ENCODE peak calls at places on chromosomes 6 and 20, in nine cellular contexts. I is A673; W is iris pigment epithelial cell; Q is activated gamma-delta T cell treated with anti-CD3 and anti-CD28 coated beads, Interleukin-2, amount 50 U/mL, for 16 hours; N is NCI-H524; X is stimulated activated CD4-positive, alpha-beta T cell treated with anti-CD3 and anti-CD28 coated beads, Interleukin-15, amount 100 ng/mL, for 24 hours; Z is head of caudate nucleus; L is foreskin melanocyte; G is fibroblast of mammary gland. H is an unnamed sample.

GRCh38 chr6:33075568-33076405 is at the start of gene HLA-DPB1:
- DNase-seq in Z (peak; percentile 10), X (no peak), Q (no peak), W (peak; percentile 74), N (no peak), G (peak; percentile 68), L (peak; percentile 67), I (peak; percentile 50), H (peak; percentile 50)

GRCh38 chr6:5663739-5664138 is 343.0 kb downstream of the NRN1 start:
- DNase-seq in W (no peak), X (no peak), G (no peak), I (no peak), Q (no peak), Z (no peak), L (no peak), N (no peak), H (no peak)

GRCh38 chr6:20137837-20138236 is 74.4 kb downstream of the MBOAT1 start:
- DNase-seq in G (no peak), L (no peak), Q (no peak), I (no peak), N (no peak), Z (no peak), W (no peak), X (no peak), H (no peak)

GRCh38 chr6:168515376-168515775 is 74.4 kb downstream of the SMOC2 start:
- DNase-seq in N (no peak), L (no peak), I (no peak), G (no peak), X (no peak), W (no peak), Q (no peak), Z (no peak), H (no peak)

GRCh38 chr6:74720923-74721322 is 484.9 kb downstream of the COL12A1 start:
- DNase-seq in W (peak; percentile 57), Q (no peak), Z (no peak), G (no peak), N (no peak), L (peak; percentile 11), I (peak; percentile 48), X (no peak), H (no peak)

GRCh38 chr6:162778603-162779002 is 50.8 kb downstream of the PACRG start:
- DNase-seq in Z (no peak), N (no peak), Q (no peak), G (no peak), I (no peak), W (no peak), X (no peak), L (no peak), H (no peak)

GRCh38 chr6:160005861-160006540 is 37.1 kb downstream of the IGF2R start:
- DNase-seq in N (no peak), W (peak; percentile 69), L (no peak), Z (no peak), I (peak; percentile 55), X (no peak), G (peak; percentile 58), Q (no peak), H (no peak)

GRCh38 chr6:1409774-1410465 is 20.5 kb downstream of the FOXF2 start:
- DNase-seq in I (no peak), L (no peak), W (no peak), N (no peak), Q (no peak), X (no peak), Z (no peak), G (no peak), H (no peak)

GRCh38 chr6:43178951-43179830 is 2.8 kb upstream of the CUL9 start:
- DNase-seq in G (no peak), Q (no peak), Z (no peak), I (no peak), X (no peak), W (no peak), N (no peak), L (no peak), H (no peak)

GRCh38 chr6:21808045-21808470 is 214.5 kb downstream of the SOX4 start:
- DNase-seq in X (no peak), W (peak; percentile 64), L (peak; percentile 6), N (no peak), G (peak; percentile 86), I (no peak), Q (no peak), Z (no peak), H (no peak)

GRCh38 chr20:57283867-57284266 is 17.4 kb upstream of the BMP7 start:
- DNase-seq in Q (no peak), W (no peak), X (no peak), L (no peak), G (no peak), Z (no peak), N (no peak), I (no peak), H (no peak)

GRCh38 chr6:116572162-116572561 is 858 bp downstream of the RWDD1 start:
- DNase-seq in I (no peak), X (peak; percentile 30), W (peak; percentile 67), Q (no peak), L (peak; percentile 24), Z (no peak), N (peak; percentile 11), G (peak; percentile 53), H (peak; percentile 13)

GRCh38 chr6:28953039-28953872 is 29.5 kb upstream of the TRIM27 start:
- DNase-seq in Z (peak; percentile 19), I (peak; percentile 87), W (peak; percentile 69), Q (peak; percentile 22), X (peak; percentile 75), L (peak; percentile 39), N (peak; percentile 60), G (peak; percentile 68), H (no peak)